ENCODE peak calls at places on chromosome 15, in four cellular contexts. E is GM12878, Y is HepG2, A is SK-N-SH. B is an unnamed sample.

GRCh38 chr15:78671626-78672211 is 30.7 kb upstream of the CHRNB4 start:
- DNase-seq in Y (no peak), A (peak), E (no peak), B (no peak)

GRCh38 chr15:63940956-63941620 is 105.2 kb downstream of the DAPK2 start:
- DNase-seq in E (no peak), Y (no peak), A (peak), B (no peak)

GRCh38 chr15:89893027-89893426 is 767 bp downstream of the AP3S2 start:
- DNase-seq in E (no peak), Y (no peak), A (no peak), B (no peak)

GRCh38 chr15:70201376-70201775 is 103.7 kb upstream of the TLE3 start:
- DNase-seq in Y (no peak), E (no peak), A (no peak), B (no peak)

GRCh38 chr15:47674576-47675232 is 42.6 kb upstream of the SEMA6D start:
- DNase-seq in Y (no peak), A (no peak), E (no peak), B (no peak)

GRCh38 chr15:90306560-90306959 is 41.1 kb downstream of the NGRN start:
- DNase-seq in E (peak), Y (no peak), A (no peak), B (no peak)

GRCh38 chr15:76206325-76206976 is 104.8 kb downstream of the ETFA start:
- DNase-seq in Y (no peak), A (peak), E (no peak), B (peak)

GRCh38 chr15:92907229-92907628 is 7.1 kb downstream of the CHD2 start:
- DNase-seq in E (no peak), A (no peak), Y (no peak), B (peak)

GRCh38 chr15:67176195-67176971 is 78.1 kb downstream of the AAGAB start:
- DNase-seq in A (peak), E (no peak), Y (no peak), B (no peak)

GRCh38 chr15:70236306-70237103 is 138.8 kb upstream of the TLE3 start:
- DNase-seq in A (no peak), Y (no peak), E (no peak), B (no peak)

GRCh38 chr15:25022233-25022632 is 67.4 kb downstream of the SNRPN start:
- DNase-seq in E (no peak), Y (no peak), A (no peak), B (no peak)

GRCh38 chr15:77481670-77482069 is 61.0 kb downstream of the HMG20A start:
- DNase-seq in Y (no peak), A (no peak), E (no peak), B (no peak)

GRCh38 chr15:77525411-77525811 is 104.7 kb downstream of the HMG20A start:
- DNase-seq in A (no peak), E (no peak), Y (no peak), B (no peak)

GRCh38 chr15:101027273-101027901 is 108.2 kb downstream of the LRRK1 start:
- DNase-seq in Y (no peak), A (no peak), E (no peak), B (no peak)

GRCh38 chr15:31752363-31752762 is 278.0 kb upstream of the CHRNA7 start:
- DNase-seq in E (no peak), A (no peak), Y (no peak), B (peak)

GRCh38 chr15:56168394-56168793 is 75.3 kb downstream of the RFX7 start:
- DNase-seq in A (no peak), E (no peak), Y (no peak), B (no peak)

GRCh38 chr15:74530771-74531143 is 10.3 kb upstream of the ARID3B start:
- DNase-seq in A (no peak), E (no peak), Y (no peak), B (no peak)

GRCh38 chr15:39736646-39737550 is 45.7 kb downstream of the FSIP1 start:
- DNase-seq in Y (no peak), A (no peak), E (no peak), B (no peak)

GRCh38 chr15:39213385-39213840 is 367.5 kb upstream of the THBS1 start:
- DNase-seq in A (no peak), Y (peak), E (no peak), B (peak)

GRCh38 chr15:59376735-59377134 is 4.1 kb upstream of the MYO1E start:
- DNase-seq in Y (no peak), E (no peak), A (no peak), B (no peak)

GRCh38 chr15:32855942-32856341 is 138.1 kb downstream of the GREM1 start:
- DNase-seq in Y (peak), A (no peak), E (no peak), B (peak)

GRCh38 chr15:66411190-66411589 is 24.5 kb downstream of the MAP2K1 start:
- DNase-seq in E (no peak), Y (no peak), A (no peak), B (no peak)

GRCh38 chr15:30791239-30791638 is 112.5 kb upstream of the FAN1 start:
- DNase-seq in Y (no peak), E (no peak), A (peak), B (peak)

GRCh38 chr15:67043939-67044771 is 21.2 kb upstream of the SMAD3 start:
- DNase-seq in E (no peak), A (no peak), Y (peak), B (no peak)

GRCh38 chr15:70308011-70308761 is 210.5 kb upstream of the TLE3 start:
- DNase-seq in E (peak), A (no peak), Y (no peak), B (peak)

GRCh38 chr15:90067953-90068613 is 34.2 kb downstream of the IDH2 start:
- DNase-seq in A (no peak), E (no peak), Y (no peak), B (no peak)

GRCh38 chr15:36323607-36324006 is 255.8 kb upstream of the CDIN1 start:
- DNase-seq in E (no peak), Y (no peak), A (no peak), B (no peak)

GRCh38 chr15:90496791-90497190 is 32.9 kb upstream of the CRTC3 start:
- DNase-seq in A (no peak), E (no peak), Y (no peak), B (no peak)

GRCh38 chr15:80587007-80587406 is 108.1 kb upstream of the ABHD17C start:
- DNase-seq in Y (no peak), A (no peak), E (no peak), B (no peak)

GRCh38 chr15:80586141-80586540 is 109.0 kb upstream of the ABHD17C start:
- DNase-seq in A (no peak), E (no peak), Y (no peak), B (no peak)

GRCh38 chr15:80584973-80585372 is 110.1 kb upstream of the ABHD17C start:
- DNase-seq in E (no peak), Y (no peak), A (no peak), B (no peak)

GRCh38 chr15:80584561-80584964 is 110.5 kb upstream of the ABHD17C start:
- DNase-seq in A (no peak), Y (peak), E (no peak), B (no peak)

GRCh38 chr15:80585544-80586018 is 109.5 kb upstream of the ABHD17C start:
- DNase-seq in E (no peak), Y (no peak), A (no peak), B (no peak)
- TF ChIP-seq CTCF in E (no peak), Y (peak), A (no peak), B (no peak)

GRCh38 chr15:51830279-51830806 is 890 bp downstream of the TMOD3 start:
- DNase-seq in Y (no peak), A (no peak), E (no peak), B (no peak)
- TF ChIP-seq PBX3 in Y (no peak), A (no peak), E (no peak), B (no peak)

GRCh38 chr15:72117698-72118399 is at the start of gene MYO9A:
- DNase-seq in E (peak), A (peak), Y (peak), B (peak)
- TF ChIP-seq CTCF in E (peak), A (no peak), Y (peak), B (no peak)

GRCh38 chr15:57500979-57501576 is 90.6 kb upstream of the MYZAP start:
- DNase-seq in A (no peak), E (no peak), Y (no peak), B (no peak)
- TF ChIP-seq PBX3 in A (no peak), E (no peak), Y (no peak), B (no peak)